ENCODE peak calls at places on chromosome 6, in nine cellular contexts. U, X, O, K, I, V, Z, D and A are unnamed samples.

GRCh38 chr6:25754508-25754907 is at the start of gene SLC17A4:
- DNase-seq in I (no peak), V (no peak), K (no peak), X (no peak), U (no peak), D (no peak), O (no peak), Z (no peak), A (no peak)

GRCh38 chr6:37560737-37561103 is 61.0 kb upstream of the CCDC167 start:
- DNase-seq in K (no peak), V (no peak), O (no peak), D (no peak), I (no peak), X (no peak), U (no peak), Z (no peak), A (no peak)

GRCh38 chr6:22873531-22874136 is 304.3 kb downstream of the HDGFL1 start:
- DNase-seq in V (no peak), X (no peak), D (no peak), U (no peak), Z (peak; percentile 27), I (no peak), K (no peak), O (no peak), A (no peak)

GRCh38 chr6:40477246-40478126 is 109.7 kb downstream of the LRFN2 start:
- DNase-seq in K (no peak), V (no peak), U (no peak), Z (no peak), X (no peak), O (no peak), I (no peak), D (peak; percentile 3), A (no peak)

GRCh38 chr6:146305098-146305497 is 238.5 kb upstream of the RAB32 start:
- DNase-seq in K (no peak), I (peak; percentile 12), V (no peak), X (no peak), O (no peak), U (no peak), Z (no peak), D (no peak), A (no peak)

GRCh38 chr6:74969591-74970267 is 236.1 kb downstream of the COL12A1 start:
- DNase-seq in I (no peak), K (no peak), V (no peak), O (no peak), X (no peak), U (no peak), D (no peak), Z (no peak), A (no peak)

GRCh38 chr6:15752820-15753219 is 90.0 kb upstream of the DTNBP1 start:
- DNase-seq in I (no peak), V (no peak), K (no peak), O (no peak), U (no peak), Z (peak; percentile 6), D (no peak), X (no peak), A (no peak)

GRCh38 chr6:129748212-129748900 is 38.4 kb upstream of the ARHGAP18 start:
- DNase-seq in K (no peak), I (peak; percentile 19), X (no peak), U (peak; percentile 5), D (peak; percentile 31), V (peak; percentile 20), O (no peak), Z (peak; percentile 53), A (peak; percentile 39)

GRCh38 chr6:82741325-82741995 is 324.2 kb downstream of the UBE3D start:
- DNase-seq in K (no peak), D (no peak), O (no peak), X (no peak), V (no peak), U (no peak), I (no peak), Z (no peak), A (no peak)

GRCh38 chr6:84508981-84509380 is 255.4 kb downstream of the TBX18 start:
- DNase-seq in V (no peak), I (no peak), U (no peak), X (no peak), D (no peak), O (no peak), Z (peak; percentile 52), K (no peak), A (no peak)

GRCh38 chr6:132648356-132648755 is 10.6 kb downstream of the TAAR1 start:
- DNase-seq in Z (peak; percentile 62), I (no peak), K (no peak), X (no peak), O (no peak), V (peak; percentile 56), U (no peak), D (no peak), A (no peak)

GRCh38 chr6:13296536-13296997 is 31.8 kb downstream of the TBC1D7 start:
- DNase-seq in V (no peak), Z (no peak), O (no peak), X (no peak), D (no peak), K (no peak), I (no peak), U (no peak), A (no peak)

GRCh38 chr6:4846387-4846786 is 70.2 kb downstream of the CDYL start:
- DNase-seq in O (no peak), X (no peak), D (no peak), K (no peak), I (no peak), U (no peak), Z (no peak), V (no peak), A (no peak)

GRCh38 chr6:13479206-13479797 is 8.1 kb downstream of the GFOD1 start:
- DNase-seq in Z (no peak), V (no peak), X (no peak), D (no peak), O (no peak), K (no peak), U (no peak), I (no peak), A (no peak)

GRCh38 chr6:12353731-12354130 is 63.6 kb downstream of the EDN1 start:
- DNase-seq in U (no peak), O (no peak), I (no peak), X (no peak), D (no peak), V (no peak), K (no peak), Z (peak; percentile 49), A (no peak)

GRCh38 chr6:158825951-158826306 is 6.8 kb upstream of the EZR start:
- DNase-seq in K (no peak), U (no peak), I (peak; percentile 40), O (no peak), V (no peak), D (no peak), X (no peak), Z (peak; percentile 68), A (no peak)

GRCh38 chr6:33960345-33961313 is 156.8 kb upstream of the MLN start:
- DNase-seq in U (no peak), Z (no peak), I (no peak), O (no peak), K (no peak), X (no peak), D (no peak), V (no peak), A (no peak)

GRCh38 chr6:159826968-159827647 is 27.0 kb downstream of the PNLDC1 start:
- DNase-seq in V (no peak), X (no peak), K (peak; percentile 12), O (no peak), Z (no peak), D (no peak), U (no peak), I (no peak), A (no peak)

GRCh38 chr6:136178749-136179148 is 71.4 kb downstream of the MTFR2 start:
- DNase-seq in O (no peak), V (no peak), I (no peak), D (no peak), U (no peak), X (no peak), Z (no peak), K (no peak), A (no peak)

GRCh38 chr6:20186981-20187380 is 25.3 kb downstream of the MBOAT1 start:
- DNase-seq in Z (peak; percentile 74), D (no peak), I (no peak), U (no peak), K (no peak), V (peak; percentile 68), X (no peak), O (no peak), A (no peak)

GRCh38 chr6:12570461-12571030 is 146.0 kb upstream of the PHACTR1 start:
- DNase-seq in U (no peak), X (no peak), K (peak; percentile 69), D (no peak), O (no peak), I (no peak), Z (peak; percentile 66), V (no peak), A (no peak)